ENCODE peak calls at places on chromosomes 13 and 19, in four cellular contexts. I, U, V and E are unnamed samples.

GRCh38 chr19:36151144-36152051 is 849 bp downstream of the COX7A1 start:
- DNase-seq in V (no peak), U (no peak), I (peak), E (peak)

GRCh38 chr13:30629527-30629926 is 11.8 kb downstream of the USPL1 start:
- DNase-seq in V (no peak), U (no peak), I (no peak), E (no peak)

GRCh38 chr19:58059003-58059671 is at the start of gene ZNF135:
- DNase-seq in U (peak), V (peak), I (peak), E (peak)

GRCh38 chr13:89878904-89879303 is 1468.6 kb upstream of the MIR17HG start:
- DNase-seq in I (no peak), V (no peak), U (no peak), E (no peak)

GRCh38 chr19:19074172-19074905 is 10.5 kb downstream of the SLC25A42 start:
- DNase-seq in V (no peak), U (no peak), I (no peak), E (no peak)

GRCh38 chr13:33676700-33677048 is 141.3 kb upstream of the RFC3 start:
- DNase-seq in U (peak), I (no peak), V (no peak), E (peak)

GRCh38 chr13:111568290-111568689 is 247.8 kb downstream of the TEX29 start:
- DNase-seq in I (no peak), U (no peak), V (no peak), E (no peak)

GRCh38 chr19:18294467-18294864 is 13.0 kb upstream of the JUND start:
- DNase-seq in V (no peak), I (peak), U (no peak), E (peak)

GRCh38 chr19:11227201-11227886 is 12.1 kb upstream of the ANGPTL8 start:
- DNase-seq in I (peak), V (peak), U (no peak), E (peak)

GRCh38 chr13:62320129-62320724 is 904.6 kb upstream of the PCDH20 start:
- DNase-seq in U (peak), I (no peak), V (no peak), E (peak)

GRCh38 chr13:32503727-32504126 is 34.9 kb downstream of the N4BP2L2 start:
- DNase-seq in V (no peak), U (no peak), I (no peak), E (peak)

GRCh38 chr19:17337675-17338439 is 504 bp downstream of the GTPBP3 start:
- DNase-seq in V (peak), U (no peak), I (no peak), E (no peak)

GRCh38 chr19:38425810-38426466 is at the start of gene RASGRP4:
- DNase-seq in V (peak), I (peak), U (no peak), E (peak)

GRCh38 chr13:97116754-97117153 is 105.4 kb upstream of the MBNL2 start:
- DNase-seq in I (no peak), U (peak), V (no peak), E (peak)

GRCh38 chr13:52949044-52949443 is 79.6 kb upstream of the OLFM4 start:
- DNase-seq in U (no peak), I (no peak), V (no peak), E (no peak)

GRCh38 chr13:34358811-34359513 is 541.0 kb downstream of the RFC3 start:
- DNase-seq in U (peak), V (no peak), I (no peak), E (no peak)

GRCh38 chr19:42396542-42397314 is 6.6 kb upstream of the CNFN start:
- DNase-seq in I (peak), U (peak), V (peak), E (peak)

GRCh38 chr13:72166102-72166660 is 299.2 kb upstream of the DACH1 start:
- DNase-seq in I (no peak), U (no peak), V (no peak), E (no peak)

GRCh38 chr19:44767295-44768180 is 10.2 kb upstream of the CBLC start:
- DNase-seq in V (no peak), U (no peak), I (no peak), E (no peak)

GRCh38 chr13:78420814-78421213 is 182.5 kb downstream of the POU4F1 start:
- DNase-seq in I (no peak), U (no peak), V (no peak), E (no peak)

GRCh38 chr13:23505007-23505406 is 65.2 kb upstream of the TNFRSF19 start:
- DNase-seq in U (peak), V (no peak), I (no peak), E (peak)

GRCh38 chr13:23504188-23504587 is 66.0 kb upstream of the TNFRSF19 start:
- DNase-seq in U (peak), I (no peak), V (no peak), E (no peak)

GRCh38 chr13:23496255-23496654 is 62.8 kb upstream of the SACS start:
- DNase-seq in V (no peak), I (no peak), U (no peak), E (no peak)

GRCh38 chr13:23497186-23497585 is 63.7 kb upstream of the SACS start:
- DNase-seq in V (no peak), I (no peak), U (no peak), E (no peak)

GRCh38 chr13:23500858-23501257 is 67.4 kb upstream of the SACS start:
- DNase-seq in U (peak), V (no peak), I (no peak), E (peak)
- H3K56ac ChIP-seq in U (peak), V (no peak), I (no peak), E (no peak)

GRCh38 chr19:5567971-5568407 is 236 bp upstream of the TINCR start:
- DNase-seq in U (no peak), I (no peak), V (no peak), E (no peak)
- H3K56ac ChIP-seq in U (no peak), I (no peak), V (no peak), E (no peak)

GRCh38 chr13:68759617-68760016 is 1348.0 kb upstream of the ATXN8OS start:
- DNase-seq in V (no peak), U (no peak), I (no peak), E (peak)
- H3K56ac ChIP-seq in V (no peak), U (no peak), I (no peak), E (no peak)

DNA sequence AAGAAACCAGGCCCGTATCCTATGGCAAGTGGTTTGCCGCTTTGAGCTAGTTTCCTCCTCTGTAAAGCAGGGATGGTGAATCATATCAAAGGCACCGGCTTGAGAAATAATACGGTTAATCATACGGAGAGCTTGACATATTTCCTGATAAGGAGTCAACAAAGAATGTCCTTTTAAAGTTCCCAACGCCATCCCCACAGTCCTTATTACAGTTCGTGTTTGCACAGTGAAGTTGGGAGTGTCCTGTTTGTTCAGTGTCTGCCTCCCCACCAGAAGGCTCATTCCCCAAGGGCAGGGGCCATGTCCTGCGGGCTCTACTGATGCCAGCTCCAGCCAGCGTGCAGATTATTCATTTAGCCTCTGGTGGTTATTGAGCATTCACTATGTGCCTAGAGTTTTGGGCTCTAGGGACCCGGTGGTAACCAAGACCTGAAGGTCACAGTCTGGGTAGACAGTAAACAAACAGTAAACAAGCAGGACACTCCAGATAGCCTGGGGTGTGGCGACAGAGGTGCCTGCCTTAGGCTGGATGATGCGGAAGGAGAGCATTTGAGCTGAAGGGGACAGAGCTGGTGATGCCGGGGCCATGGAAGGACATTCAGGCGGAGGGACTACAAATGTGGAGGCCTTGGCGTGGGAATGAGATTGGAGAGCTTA is 6.3 kb downstream of the GRAMD1A start:
- DNase-seq in U (peak), I (no peak), V (no peak), E (no peak)
- H3K56ac ChIP-seq in U (no peak), I (no peak), V (no peak), E (no peak)

GRCh38 chr13:44573071-44573470 is 3.1 kb downstream of the TSC22D1 start:
- DNase-seq in I (peak), U (no peak), V (no peak), E (peak)
- H3K56ac ChIP-seq in I (no peak), U (no peak), V (no peak), E (no peak)

DNA sequence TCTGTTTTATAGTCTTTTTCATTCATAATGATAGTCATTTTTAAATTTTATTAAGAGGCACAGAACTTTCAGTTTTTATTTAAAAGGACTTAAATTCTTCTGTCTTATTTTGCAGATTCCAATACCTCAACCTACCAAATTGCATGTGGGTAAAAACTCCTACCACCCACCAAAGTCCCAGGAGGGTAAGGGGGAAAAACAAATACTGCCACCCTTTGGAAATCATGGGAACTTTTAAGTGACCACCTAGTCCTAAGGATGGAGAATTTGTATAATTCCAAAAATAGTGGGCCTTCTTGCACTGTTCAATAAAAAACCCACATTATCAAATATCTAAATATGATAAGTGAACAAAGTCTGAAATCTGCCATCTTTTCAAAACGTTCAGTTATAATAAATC is 9.7 kb downstream of the SUPT20H start:
- DNase-seq in I (no peak), U (no peak), V (no peak), E (no peak)
- H3K56ac ChIP-seq in I (no peak), U (no peak), V (no peak), E (no peak)